ENCODE peak calls at places on chromosomes 16 and 17, in five cellular contexts. H is D341Med, C is NCI-H446, X is adrenal gland, V is myocyte. F is an unnamed sample.

GRCh38 chr17:12887088-12887487 is 97.8 kb downstream of the ARHGAP44 start:
- DNase-seq in H (no peak), X (no peak), V (no peak), C (no peak), F (no peak)

GRCh38 chr16:11298143-11298900 is 17.2 kb upstream of the PRM1 start:
- DNase-seq in V (no peak), X (no peak), H (no peak), C (no peak), F (no peak)

GRCh38 chr16:49952386-49952785 is 72.6 kb upstream of the CNEP1R1 start:
- DNase-seq in H (no peak), X (no peak), V (peak; percentile 26), C (no peak), F (peak; percentile 71)

GRCh38 chr17:79715318-79716182 is 15.2 kb upstream of the ENPP7 start:
- DNase-seq in H (no peak), C (no peak), X (no peak), V (no peak), F (no peak)

GRCh38 chr17:2023692-2024571 is 1.2 kb downstream of the RTN4RL1 start:
- DNase-seq in X (peak; percentile 86), H (peak; percentile 81), C (peak; percentile 19), V (no peak), F (no peak)

GRCh38 chr17:75090871-75091854 is 3.4 kb downstream of the SLC16A5 start:
- DNase-seq in C (no peak), H (no peak), V (no peak), X (no peak), F (peak; percentile 21)

GRCh38 chr17:61218438-61218837 is 181.2 kb upstream of the TBX2 start:
- DNase-seq in C (no peak), V (peak; percentile 18), X (no peak), H (no peak), F (peak; percentile 42)

GRCh38 chr17:81126281-81127132 is 38.8 kb upstream of the PVALEF start:
- DNase-seq in H (no peak), X (no peak), V (peak; percentile 64), C (no peak), F (no peak)

GRCh38 chr17:38740806-38741205 is 7.3 kb downstream of the PCGF2 start:
- DNase-seq in V (no peak), X (no peak), C (no peak), H (no peak), F (no peak)

GRCh38 chr17:36627101-36627500 is 25.7 kb downstream of the MRM1 start:
- DNase-seq in V (no peak), H (no peak), C (no peak), X (peak; percentile 76), F (no peak)

GRCh38 chr17:68184816-68185436 is 62.9 kb upstream of the AMZ2 start:
- DNase-seq in V (no peak), X (peak; percentile 35), C (no peak), H (no peak), F (no peak)

GRCh38 chr16:89553733-89554132 is 6.7 kb upstream of the RPL13 start:
- DNase-seq in H (no peak), C (no peak), X (no peak), V (no peak), F (no peak)

GRCh38 chr17:39757931-39758873 is 20.5 kb downstream of the GRB7 start:
- DNase-seq in V (peak; percentile 52), H (no peak), C (no peak), X (no peak), F (no peak)

GRCh38 chr17:59550703-59551102 is 14.7 kb upstream of the DHX40 start:
- DNase-seq in X (no peak), C (no peak), V (no peak), H (no peak), F (no peak)

GRCh38 chr17:18950944-18951905 is 740 bp upstream of the SLC5A10 start:
- DNase-seq in V (no peak), X (no peak), H (no peak), C (no peak), F (peak; percentile 96)

GRCh38 chr16:72203401-72203800 is 31.4 kb upstream of the PMFBP1 start:
- DNase-seq in V (peak; percentile 43), X (peak; percentile 67), H (no peak), C (no peak), F (peak; percentile 53)

GRCh38 chr16:70701998-70702397 is 16.1 kb upstream of the MTSS2 start:
- DNase-seq in V (no peak), C (no peak), H (no peak), X (no peak), F (no peak)

GRCh38 chr17:67223924-67224323 is 21.1 kb downstream of the HELZ start:
- DNase-seq in X (no peak), H (peak; percentile 56), C (no peak), V (no peak), F (no peak)

GRCh38 chr17:38730526-38731379 is 612 bp downstream of the CISD3 start:
- DNase-seq in V (peak; percentile 61), X (peak; percentile 95), C (peak; percentile 61), H (peak; percentile 70), F (peak; percentile 84)

GRCh38 chr16:28932339-28933141 is 769 bp downstream of the CD19 start:
- DNase-seq in C (no peak), V (no peak), X (no peak), H (peak; percentile 55), F (no peak)

GRCh38 chr16:53018834-53019416 is 33.8 kb downstream of the CHD9NB start:
- DNase-seq in X (no peak), C (no peak), V (no peak), H (no peak), F (no peak)

GRCh38 chr17:80683625-80684100 is 139.0 kb downstream of the RPTOR start:
- DNase-seq in C (no peak), X (no peak), H (no peak), V (no peak), F (no peak)

GRCh38 chr17:8623591-8623990 is 6.9 kb downstream of the MYH10 start:
- DNase-seq in V (peak; percentile 12), C (no peak), H (no peak), X (no peak), F (peak; percentile 6)

GRCh38 chr16:81275795-81276194 is 37.3 kb downstream of the BCO1 start:
- DNase-seq in H (no peak), V (no peak), X (no peak), C (no peak), F (no peak)

GRCh38 chr17:41959336-41960095 is 7.1 kb upstream of the CNP start:
- DNase-seq in H (peak; percentile 91), C (peak; percentile 53), X (no peak), V (peak; percentile 40), F (peak; percentile 70)

GRCh38 chr16:57757326-57757786 is 21.8 kb downstream of the KATNB1 start:
- DNase-seq in X (peak; percentile 94), C (peak; percentile 56), V (peak; percentile 90), H (peak; percentile 91), F (peak; percentile 80)

GRCh38 chr17:37338847-37339246 is 36.9 kb upstream of the C17orf78 start:
- DNase-seq in C (no peak), H (no peak), X (no peak), V (no peak), F (no peak)

GRCh38 chr17:78506454-78507309 is 70.5 kb downstream of the DNAH17 start:
- DNase-seq in X (no peak), H (no peak), V (no peak), C (no peak), F (no peak)

GRCh38 chr16:69055003-69055402 is 50.5 kb upstream of the HAS3 start:
- DNase-seq in H (no peak), V (no peak), X (no peak), C (no peak), F (no peak)

GRCh38 chr17:58120195-58120822 is 27.9 kb upstream of the OR4D1 start:
- DNase-seq in H (no peak), V (peak; percentile 74), X (peak; percentile 60), C (no peak), F (peak; percentile 54)

GRCh38 chr17:80513892-80514291 is 30.7 kb upstream of the RPTOR start:
- DNase-seq in X (no peak), V (peak; percentile 31), H (no peak), C (no peak), F (no peak)

GRCh38 chr16:21116148-21116693 is 34.4 kb downstream of the DNAH3 start:
- DNase-seq in V (peak; percentile 5), C (peak; percentile 41), X (no peak), H (no peak), F (no peak)

GRCh38 chr17:7191571-7192270 is 12.6 kb upstream of the ASGR1 start:
- DNase-seq in H (peak; percentile 78), C (peak; percentile 52), V (peak; percentile 31), X (no peak), F (peak; percentile 10)

GRCh38 chr17:44775838-44776621 is 17.2 kb downstream of the ADAM11 start:
- DNase-seq in C (no peak), V (no peak), X (no peak), H (no peak), F (peak; percentile 47)

GRCh38 chr17:720706-721539 is 6.3 kb upstream of the VPS53 start:
- DNase-seq in X (no peak), V (no peak), H (no peak), C (no peak), F (no peak)

GRCh38 chr17:58875261-58875660 is 119.6 kb downstream of the PPM1E start:
- DNase-seq in X (no peak), H (no peak), C (no peak), V (no peak), F (no peak)

GRCh38 chr17:77610980-77611641 is 347.4 kb upstream of the TNRC6C start:
- DNase-seq in H (peak; percentile 41), X (peak; percentile 33), C (no peak), V (no peak), F (no peak)

GRCh38 chr17:45248132-45248936 is 13.6 kb downstream of the SPATA32 start:
- DNase-seq in X (peak; percentile 66), C (no peak), V (no peak), H (peak; percentile 87), F (peak; percentile 77)

GRCh38 chr17:33901085-33901484 is 354.0 kb upstream of the CCL2 start:
- DNase-seq in H (no peak), X (no peak), C (no peak), V (no peak), F (no peak)